ENCODE peak calls at places on chromosomes 13 and 19, in seven cellular contexts. J is body of pancreas, I is foreskin fibroblast, M is endothelial cell, C is lower leg skin, S is GM23338, P is fibroblast of pulmonary artery. X is an unnamed sample.
A peak's percentile ranks its signal among the peaks of the same experiment; 100 is the strongest.

GRCh38 chr13:53490732-53491131 is 462.1 kb downstream of the OLFM4 start:
- DNase-seq in J (no peak), S (no peak), I (no peak), P (no peak), M (no peak), C (no peak), X (no peak)

GRCh38 chr13:112165712-112166111 is 98.8 kb downstream of the SOX1 start:
- DNase-seq in J (no peak), P (no peak), C (no peak), M (no peak), I (no peak), S (peak; percentile 14), X (no peak)

GRCh38 chr19:50817941-50818858 is 5.4 kb downstream of the KLK1 start:
- DNase-seq in J (peak; percentile 94), S (peak; percentile 96), M (peak; percentile 68), P (peak; percentile 10), C (no peak), I (peak; percentile 28), X (peak; percentile 9)

GRCh38 chr13:67204731-67205130 is 25.4 kb downstream of the PCDH9 start:
- DNase-seq in I (no peak), M (no peak), P (no peak), C (no peak), J (no peak), S (no peak), X (no peak)

GRCh38 chr19:51788936-51789795 is 5.8 kb upstream of the FPR3 start:
- DNase-seq in M (no peak), C (no peak), J (no peak), P (no peak), I (no peak), S (no peak), X (no peak)

GRCh38 chr13:30569901-30570576 is 47.7 kb upstream of the USPL1 start:
- DNase-seq in I (peak; percentile 94), P (peak; percentile 92), S (peak; percentile 17), C (no peak), J (no peak), M (no peak), X (no peak)

GRCh38 chr19:4019578-4019977 is 12.0 kb downstream of the PIAS4 start:
- DNase-seq in C (no peak), P (no peak), M (no peak), S (no peak), J (no peak), I (no peak), X (no peak)

GRCh38 chr13:77919351-77920294 is 992 bp upstream of the EDNRB start:
- DNase-seq in M (peak; percentile 43), P (peak; percentile 60), S (peak; percentile 69), J (peak; percentile 23), I (no peak), C (peak; percentile 91), X (no peak)

GRCh38 chr19:39090881-39091280 is 6.7 kb downstream of the ACP7 start:
- DNase-seq in S (no peak), M (no peak), J (no peak), I (no peak), P (peak; percentile 13), C (no peak), X (no peak)

GRCh38 chr13:38686635-38687245 is at the start of gene FREM2:
- DNase-seq in S (peak; percentile 98), J (peak; percentile 69), C (no peak), M (peak; percentile 72), P (peak; percentile 9), I (no peak), X (no peak)

GRCh38 chr19:45637890-45638667 is 1.1 kb downstream of the EML2 start:
- DNase-seq in I (peak; percentile 42), P (peak; percentile 72), C (no peak), J (no peak), M (no peak), S (peak; percentile 63), X (no peak)

GRCh38 chr13:94657167-94657566 is 55.2 kb downstream of the SOX21 start:
- DNase-seq in P (peak; percentile 31), C (no peak), J (no peak), M (no peak), I (no peak), S (no peak), X (no peak)

GRCh38 chr19:57363734-57364181 is 407 bp downstream of the TRAPPC2B start:
- DNase-seq in C (no peak), I (no peak), S (peak; percentile 15), J (no peak), M (peak; percentile 17), P (peak; percentile 21), X (no peak)

GRCh38 chr19:27774337-27774736 is 1438.6 kb downstream of the UQCRFS1 start:
- DNase-seq in J (no peak), P (no peak), S (peak; percentile 67), M (no peak), I (no peak), C (no peak), X (no peak)

GRCh38 chr19:27775395-27775794 is 1437.6 kb downstream of the UQCRFS1 start:
- DNase-seq in I (no peak), M (no peak), S (no peak), C (no peak), P (no peak), J (no peak), X (no peak)

GRCh38 chr19:27776020-27776419 is 1436.9 kb downstream of the UQCRFS1 start:
- DNase-seq in I (peak; percentile 17), M (no peak), S (peak; percentile 69), J (no peak), P (peak; percentile 85), C (no peak), X (no peak)

GRCh38 chr19:27773318-27774094 is 1439.4 kb downstream of the UQCRFS1 start:
- DNase-seq in I (no peak), J (no peak), P (no peak), M (no peak), S (no peak), C (no peak), X (no peak)

GRCh38 chr19:27774827-27775226 is 1438.1 kb downstream of the UQCRFS1 start:
- DNase-seq in C (no peak), P (no peak), M (no peak), J (no peak), S (peak; percentile 63), I (no peak), X (no peak)
- TF ChIP-seq CTCF in C (no peak), P (peak; percentile 32), M (peak; percentile 44), J (no peak), S (peak; percentile 45), I (peak; percentile 29), X (peak; percentile 17)

DNA sequence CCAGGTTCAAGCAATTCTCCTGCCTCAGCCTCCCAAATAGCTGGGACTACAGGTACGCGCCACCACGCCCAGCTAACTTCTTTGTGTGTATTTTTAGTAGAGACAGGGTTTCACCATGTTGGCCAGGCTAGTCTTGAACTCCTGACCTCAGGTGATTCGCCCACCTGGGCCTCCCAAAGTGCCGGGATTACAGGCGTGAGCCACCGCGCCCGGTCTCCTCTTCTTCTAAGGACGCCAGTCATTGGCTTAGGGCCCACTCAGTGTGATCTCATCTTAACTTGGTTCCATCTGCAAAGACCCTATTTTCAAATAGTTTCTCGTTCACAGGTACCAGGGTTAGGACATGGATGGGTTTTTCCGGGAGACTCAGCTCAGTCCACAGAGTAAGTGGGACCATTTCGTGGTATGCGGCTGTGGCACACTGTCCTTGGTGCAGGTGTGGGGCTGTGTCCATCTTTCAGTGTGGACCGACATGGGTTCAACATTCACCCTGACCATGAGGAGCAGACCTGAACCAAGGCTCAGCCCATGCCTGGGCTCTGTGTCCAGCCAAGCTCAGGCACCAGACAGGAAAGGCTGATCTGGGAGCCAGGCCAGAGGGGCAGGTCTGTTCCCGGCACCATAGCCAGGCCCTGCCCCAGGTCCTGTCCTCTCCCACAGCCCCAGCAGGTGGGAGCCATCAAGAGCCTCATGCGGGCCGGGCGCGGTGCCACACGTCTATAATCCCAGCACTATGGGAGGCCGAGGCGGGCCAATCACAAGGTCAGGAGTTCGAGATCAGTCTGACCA is 2.8 kb upstream of the MKNK2 start:
- DNase-seq in I (no peak), J (peak; percentile 71), P (peak; percentile 95), M (no peak), C (no peak), S (no peak), X (no peak)
- TF ChIP-seq CTCF in I (no peak), J (peak; percentile 4), P (no peak), M (no peak), C (no peak), S (no peak), X (no peak)

GRCh38 chr13:110447801-110448200 is 113.7 kb downstream of the RAB20 start:
- DNase-seq in I (no peak), J (no peak), P (no peak), S (no peak), C (peak; percentile 61), M (no peak), X (no peak)

GRCh38 chr13:110450016-110450900 is 111.3 kb downstream of the RAB20 start:
- DNase-seq in S (no peak), M (no peak), J (no peak), P (no peak), I (no peak), C (peak; percentile 81), X (no peak)

GRCh38 chr13:110449225-110450015 is 112.1 kb downstream of the RAB20 start:
- DNase-seq in I (no peak), C (peak; percentile 60), S (no peak), J (no peak), M (no peak), P (no peak), X (no peak)

GRCh38 chr13:110448230-110448629 is 113.3 kb downstream of the RAB20 start:
- DNase-seq in I (peak; percentile 34), P (peak; percentile 59), M (no peak), S (no peak), C (peak; percentile 48), J (no peak), X (no peak)

DNA sequence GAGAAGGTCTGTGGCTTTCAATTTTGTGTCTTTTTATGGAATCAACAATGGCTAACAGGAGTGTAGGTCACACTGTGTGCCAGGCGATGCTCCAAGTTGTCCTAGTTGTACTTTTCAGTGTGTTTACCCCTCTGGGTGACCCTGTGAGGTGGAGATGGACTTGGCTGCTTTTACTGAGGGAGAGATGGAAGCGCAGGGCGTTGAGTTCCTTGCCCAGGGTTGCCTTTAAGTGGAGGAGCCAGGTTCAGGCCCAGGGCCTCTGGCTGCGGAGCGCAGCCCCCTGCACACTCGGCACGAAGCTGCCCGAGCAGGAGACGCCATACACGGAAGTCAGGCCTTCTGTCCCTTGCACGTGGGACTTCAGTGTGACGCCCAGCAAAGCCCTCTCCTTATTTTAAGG is 112.8 kb downstream of the RAB20 start:
- DNase-seq in I (no peak), C (peak; percentile 52), P (no peak), S (no peak), J (no peak), M (no peak), X (no peak)
- TF ChIP-seq CTCF in I (no peak), C (no peak), P (no peak), S (no peak), J (no peak), M (no peak), X (no peak)

DNA sequence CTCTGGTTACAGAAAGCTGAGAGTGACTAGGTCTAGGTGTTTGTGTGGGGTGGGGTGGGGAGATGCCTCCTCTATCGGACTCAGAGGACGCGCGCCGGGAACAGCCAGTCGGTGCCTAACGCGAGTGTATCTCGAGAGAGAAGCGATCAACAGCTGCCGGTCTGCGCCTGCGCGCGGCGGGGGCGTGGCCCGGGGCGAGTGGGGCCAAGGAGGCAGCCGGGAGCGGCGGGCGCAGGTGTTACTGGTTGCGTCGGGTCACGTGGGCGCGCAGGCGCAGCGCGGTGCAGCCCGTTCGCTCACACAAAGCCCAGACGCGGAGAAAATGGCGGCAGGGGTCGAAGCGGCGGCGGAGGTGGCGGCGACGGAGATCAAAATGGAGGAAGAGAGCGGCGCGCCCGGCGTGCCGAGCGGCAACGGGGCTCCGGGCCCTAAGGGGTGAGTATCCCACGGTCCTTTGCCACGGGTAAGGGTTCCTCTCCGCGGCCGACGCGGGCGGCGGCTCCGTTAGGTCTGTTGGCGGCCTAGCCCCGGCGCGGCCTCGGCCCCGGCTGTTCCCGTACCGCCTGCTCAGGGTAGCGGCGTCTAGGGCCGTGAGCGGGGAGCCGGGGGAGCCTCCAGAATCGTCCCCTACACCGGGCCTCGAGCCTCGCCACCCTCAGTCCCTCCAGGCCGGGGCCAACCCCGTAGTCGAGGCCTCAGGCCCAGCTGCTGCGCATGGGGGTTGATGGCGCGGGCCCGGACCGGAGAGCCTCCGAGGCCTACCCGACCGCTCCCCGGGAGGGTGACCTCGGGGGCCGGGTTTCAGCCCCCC is at the start of gene HNRNPM:
- DNase-seq in C (peak; percentile 100), J (peak; percentile 100), P (peak; percentile 98), I (peak; percentile 97), S (peak; percentile 97), M (peak; percentile 100), X (peak; percentile 100)
- TF ChIP-seq CTCF in C (peak; percentile 6), J (no peak), P (no peak), I (no peak), S (no peak), M (no peak), X (no peak)

X was measured in CD4-positive, alpha-beta T cell.